ENCODE peak calls at places on chromosome 16, in four cellular contexts. B is hepatocyte, L is left lung, D is suprapubic skin. R is an unnamed sample. For H3K9me3, H3K27me3 and H3K4me1, the result is how much of the 10 kb centered on the place peaks cover.

GRCh38 chr16:66701061-66701460 is 4.5 kb upstream of the CMTM4 start:
- DNase-seq in B (no peak), L (no peak), D (no peak), R (no peak)

GRCh38 chr16:76837872-76838271 is 353.1 kb upstream of the MON1B start:
- DNase-seq in B (no peak), L (no peak), D (no peak), R (no peak)

GRCh38 chr16:526181-527014 is 1.1 kb upstream of the CAPN15 start:
- DNase-seq in B (peak), L (peak), D (no peak), R (peak)

GRCh38 chr16:70740919-70741778 is 55.3 kb upstream of the MTSS2 start:
- DNase-seq in B (no peak), L (no peak), D (no peak), R (no peak)

GRCh38 chr16:23394141-23394540 is 58.8 kb downstream of the COG7 start:
- DNase-seq in B (no peak), L (no peak), D (no peak), R (no peak)

GRCh38 chr16:4344659-4345438 is 6.3 kb downstream of the PAM16 start:
- DNase-seq in B (no peak), L (no peak), D (no peak), R (no peak)

GRCh38 chr16:67842509-67843342 is 606 bp downstream of the THAP11 start:
- DNase-seq in B (peak), L (peak), D (no peak), R (peak)

GRCh38 chr16:81632392-81633146 is 146.5 kb upstream of the PLCG2 start:
- DNase-seq in B (peak), L (peak), D (no peak), R (peak)

GRCh38 chr16:71288570-71288889 is 672 bp downstream of the CMTR2 start:
- DNase-seq in B (peak), L (no peak), D (no peak), R (no peak)

GRCh38 chr16:30395155-30395991 is at the start of gene ZNF48:
- DNase-seq in B (peak), L (peak), D (peak), R (peak)

GRCh38 chr16:46972429-46972970 is 974 bp downstream of the DNAJA2 start:
- DNase-seq in B (peak), L (no peak), D (no peak), R (peak)

GRCh38 chr16:50671644-50672260 is 9.4 kb downstream of the SNX20 start:
- DNase-seq in B (no peak), L (no peak), D (no peak), R (peak)

GRCh38 chr16:57620316-57621231 is 7.9 kb upstream of the ADGRG1 start:
- DNase-seq in B (peak), L (peak), D (peak), R (no peak)

GRCh38 chr16:87437911-87438610 is 45.9 kb downstream of the MAP1LC3B start:
- DNase-seq in B (no peak), L (no peak), D (no peak), R (no peak)

GRCh38 chr16:86556576-86556975 is 1.5 kb upstream of the MTHFSD start:
- DNase-seq in B (no peak), L (no peak), D (no peak), R (no peak)

GRCh38 chr16:17748005-17748719 is 277.4 kb upstream of the XYLT1 start:
- DNase-seq in B (no peak), L (no peak), D (no peak), R (no peak)

GRCh38 chr16:20624882-20625807 is 49.0 kb upstream of the ACSM2B start:
- DNase-seq in B (no peak), L (no peak), D (no peak), R (no peak)

GRCh38 chr16:4937782-4938682 is 1.1 kb upstream of the PPL start:
- DNase-seq in B (peak), L (no peak), D (no peak), R (no peak)

GRCh38 chr16:10332301-10332700 is 53.6 kb upstream of the ATF7IP2 start:
- DNase-seq in B (peak), L (no peak), D (no peak), R (no peak)

GRCh38 chr16:11016993-11017392 is 72.6 kb downstream of the CLEC16A start:
- DNase-seq in B (peak), L (peak), D (peak), R (no peak)

GRCh38 chr16:57128787-57129389 is 36.5 kb downstream of the CPNE2 start:
- DNase-seq in B (no peak), L (no peak), D (no peak), R (peak)

GRCh38 chr16:84024854-84025253 is 17.7 kb downstream of the SLC38A8 start:
- DNase-seq in B (no peak), L (no peak), D (no peak), R (no peak)

GRCh38 chr16:31880322-31880979 is 6.8 kb downstream of the ZNF267 start:
- DNase-seq in B (peak), L (peak), D (no peak), R (peak)

GRCh38 chr16:29680180-29680598 is 1.2 kb downstream of the QPRT start:
- DNase-seq in B (peak), L (no peak), D (no peak), R (no peak)

GRCh38 chr16:68885321-68885720 is 42.0 kb downstream of the TANGO6 start:
- DNase-seq in B (no peak), L (no peak), D (no peak), R (no peak)

GRCh38 chr16:81581107-81581506 is 136.5 kb downstream of the CMIP start:
- DNase-seq in B (peak), L (no peak), D (no peak), R (no peak)

GRCh38 chr16:51109173-51109572 is 41.9 kb downstream of the SALL1 start:
- DNase-seq in B (no peak), L (no peak), D (no peak), R (no peak)

GRCh38 chr16:3730161-3731125 is 13.1 kb upstream of the TRAP1 start:
- DNase-seq in B (no peak), L (no peak), D (no peak), R (no peak)

GRCh38 chr16:14097182-14097951 is 26.2 kb downstream of the MRTFB start:
- DNase-seq in B (peak), L (no peak), D (no peak), R (no peak)

GRCh38 chr16:11285842-11286241 is 4.7 kb upstream of the PRM1 start:
- DNase-seq in B (no peak), L (no peak), D (no peak), R (no peak)

GRCh38 chr16:10577305-10578202 is 2.8 kb downstream of the EMP2 start:
- DNase-seq in B (no peak), L (peak), D (peak), R (no peak)

GRCh38 chr16:63185235-63185780 is 1149.1 kb upstream of the CDH8 start:
- DNase-seq in B (no peak), L (no peak), D (no peak), R (no peak)

GRCh38 chr16:51807551-51807950 is 656.5 kb upstream of the SALL1 start:
- DNase-seq in B (no peak), L (no peak), D (no peak), R (no peak)

GRCh38 chr16:52799149-52799548 is 252.2 kb upstream of the TOX3 start:
- DNase-seq in B (no peak), L (no peak), D (no peak), R (no peak)

GRCh38 chr16:57600048-57600835 is 28.2 kb upstream of the ADGRG1 start:
- DNase-seq in B (peak), L (peak), D (peak), R (no peak)

GRCh38 chr16:75029854-75030253 is 31.0 kb downstream of the ZNRF1 start:
- DNase-seq in B (no peak), L (no peak), D (no peak), R (no peak)

GRCh38 chr16:52532384-52532783 is 14.6 kb downstream of the TOX3 start:
- DNase-seq in B (no peak), L (no peak), D (no peak), R (no peak)

GRCh38 chr16:35302859-35303258 is 1843.4 kb downstream of the TP53TG3F start:
- DNase-seq in B (no peak), L (no peak), D (no peak), R (no peak)
- H3K9me3 ChIP-seq in B (under half), L (under half), D (under half), R (under half)

DNA sequence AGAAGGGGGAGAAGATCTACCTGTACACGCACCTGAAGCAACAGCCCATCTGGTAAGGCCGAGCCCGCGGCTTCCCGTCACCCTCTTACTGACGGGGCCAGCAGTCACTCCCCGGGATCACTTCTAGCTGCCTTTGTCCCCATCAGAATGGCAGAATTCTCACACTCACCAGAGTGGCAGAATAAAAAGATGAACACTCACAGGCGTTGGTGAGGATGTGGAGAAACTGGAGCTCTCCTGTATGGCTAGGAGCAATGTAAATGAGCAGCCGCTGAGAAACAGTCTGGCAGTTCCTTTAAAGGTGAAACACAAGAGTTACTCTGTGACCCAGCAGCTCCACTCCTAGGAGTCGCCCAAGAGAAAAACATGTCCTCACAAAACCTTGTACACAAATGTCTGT is 33.3 kb downstream of the CIBAR2 start:
- DNase-seq in B (no peak), L (no peak), D (no peak), R (no peak)
- H3K27me3 ChIP-seq in B (under half), L (under half), D (under half), R (under half)

GRCh38 chr16:73043828-73044493 is 4.0 kb downstream of the ZFHX3 start:
- DNase-seq in B (no peak), L (no peak), D (no peak), R (no peak)
- H3K4me1 ChIP-seq in B (half or more), L (under half), D (half or more), R (under half)

GRCh38 chr16:64736887-64737286 is 385.0 kb downstream of the CDH11 start:
- DNase-seq in B (no peak), L (no peak), D (no peak), R (no peak)

GRCh38 chr16:64738321-64738960 is 383.4 kb downstream of the CDH11 start:
- DNase-seq in B (no peak), L (no peak), D (no peak), R (no peak)

GRCh38 chr16:64745275-64745674 is 376.6 kb downstream of the CDH11 start:
- DNase-seq in B (no peak), L (no peak), D (no peak), R (no peak)

GRCh38 chr16:64742560-64742959 is 379.3 kb downstream of the CDH11 start:
- DNase-seq in B (no peak), L (no peak), D (no peak), R (no peak)

DNA sequence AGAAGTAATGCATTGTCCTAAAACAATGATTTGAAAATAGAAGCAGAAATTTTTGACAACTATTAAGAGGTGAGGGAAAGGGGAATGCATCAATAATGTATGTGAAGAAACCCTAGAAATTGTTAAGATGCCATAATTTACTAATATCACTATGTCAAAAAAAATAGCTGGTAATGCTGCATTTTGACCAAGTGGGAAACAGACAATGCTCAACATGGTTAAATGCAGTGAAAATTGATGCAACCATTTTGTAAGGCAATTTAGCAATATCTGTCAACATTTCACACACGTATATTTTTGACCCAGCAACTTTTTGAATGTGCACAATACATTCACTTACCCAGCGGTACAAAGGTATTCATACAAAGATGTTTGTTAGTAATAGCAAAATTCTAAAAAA is 381.6 kb downstream of the CDH11 start:
- DNase-seq in B (no peak), L (no peak), D (no peak), R (no peak)
- H3K9me3 ChIP-seq in B (under half), L (under half), D (under half), R (under half)

GRCh38 chr16:22007159-22007508 is 777 bp upstream of the MOSMO start:
- DNase-seq in B (no peak), L (no peak), D (no peak), R (no peak)

GRCh38 chr16:22005746-22006145 is 2.2 kb upstream of the MOSMO start:
- DNase-seq in B (no peak), L (no peak), D (no peak), R (no peak)

GRCh38 chr16:22008215-22009142 is 568 bp downstream of the MOSMO start:
- DNase-seq in B (peak), L (peak), D (no peak), R (peak)

GRCh38 chr16:22006636-22007035 is 1.3 kb upstream of the MOSMO start:
- DNase-seq in B (no peak), L (no peak), D (no peak), R (no peak)

DNA sequence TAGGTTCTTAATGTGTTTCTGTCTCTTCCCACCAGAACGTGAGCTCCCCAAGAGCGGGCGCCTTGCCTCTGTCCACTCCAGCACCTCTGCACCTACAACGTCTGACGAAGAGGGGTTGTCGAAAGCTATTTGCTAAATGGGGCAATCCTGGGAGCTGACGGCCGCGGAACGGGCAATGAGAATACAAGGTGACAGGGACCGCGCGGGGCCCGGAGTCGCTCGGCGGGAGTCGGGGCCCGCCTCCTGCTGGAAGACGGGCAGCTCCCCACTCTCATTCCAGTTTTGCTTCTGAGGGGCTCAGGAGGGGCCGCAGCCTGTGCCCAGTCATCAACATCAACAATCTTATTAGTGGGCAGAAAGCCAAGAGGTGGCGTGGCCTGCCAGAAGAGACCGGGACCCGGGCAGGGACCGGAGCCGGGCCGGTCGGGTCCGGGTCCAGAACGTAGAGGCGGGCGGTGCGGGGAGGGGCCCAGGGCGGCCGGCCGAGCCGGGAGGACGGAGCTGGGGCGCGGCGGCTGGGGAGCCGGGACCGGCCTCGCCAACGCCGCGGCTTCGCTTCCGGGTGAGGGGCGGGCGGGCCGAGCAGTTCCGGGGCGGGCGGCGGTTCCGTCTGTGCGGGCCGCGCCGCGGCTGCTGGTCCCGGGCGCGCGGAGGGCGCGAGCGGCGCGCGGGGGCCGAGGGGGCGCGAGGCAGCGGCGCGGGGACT is at the start of gene MOSMO:
- DNase-seq in B (peak), L (peak), D (peak), R (peak)
- H3K27me3 ChIP-seq in B (under half), L (under half), D (under half), R (under half)

DNA sequence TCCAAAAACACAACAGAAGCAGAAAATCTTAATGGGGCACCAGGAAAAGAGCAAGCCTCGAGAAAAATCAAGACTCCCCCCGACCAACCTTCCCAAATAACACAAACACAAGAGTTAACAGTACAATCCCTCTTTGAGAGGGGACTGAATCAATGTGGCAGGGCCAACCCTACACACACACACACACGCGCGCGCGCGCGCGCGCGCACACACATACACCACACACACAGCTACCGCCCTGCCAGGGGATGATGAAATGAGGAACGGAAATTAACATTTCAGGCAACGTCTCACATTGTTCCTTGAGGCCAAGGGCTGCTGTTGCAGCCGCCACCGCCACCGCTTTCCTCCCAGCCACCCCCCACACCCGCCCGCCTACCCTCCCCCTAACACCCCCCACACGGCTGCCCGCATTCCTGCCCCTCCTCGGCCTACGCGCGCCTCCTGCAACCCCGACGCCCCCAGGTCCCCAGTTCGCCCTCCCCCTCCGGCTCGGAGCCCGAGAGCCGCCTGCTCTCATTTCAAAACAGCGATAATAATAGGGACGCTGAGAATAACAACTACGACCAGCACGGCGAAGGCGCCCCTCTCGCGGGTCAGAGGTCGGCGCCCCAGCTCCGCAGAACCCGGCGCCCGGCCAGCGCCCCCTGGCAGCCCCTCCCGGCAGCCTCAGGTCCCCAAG is 1.2 kb downstream of the ANKRD11 start:
- DNase-seq in B (peak), L (peak), D (peak), R (peak)
- H3K4me1 ChIP-seq in B (under half), L (half or more), D (half or more), R (half or more)

DNA sequence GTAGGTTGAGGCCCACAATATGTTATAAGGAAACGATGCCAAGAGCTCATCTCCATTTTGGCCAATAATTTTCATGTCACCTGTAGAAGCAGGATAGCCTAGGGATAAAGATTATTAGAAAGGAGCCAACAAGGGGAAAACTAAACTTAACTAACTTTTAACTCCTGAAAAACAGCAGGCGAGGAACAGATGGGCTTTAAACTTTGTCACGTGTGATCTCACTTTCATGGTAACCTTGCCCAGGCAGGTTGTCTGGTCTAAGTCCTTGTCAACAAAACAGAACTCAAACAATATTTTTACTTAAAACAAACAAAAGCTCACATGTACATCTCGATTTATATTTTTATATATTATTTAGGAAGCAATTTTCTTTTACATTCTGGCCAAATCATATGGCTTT is 1672.0 kb downstream of the TP53TG3F start:
- DNase-seq in B (no peak), L (no peak), D (no peak), R (no peak)
- H3K9me3 ChIP-seq in B (under half), L (under half), D (under half), R (under half)

GRCh38 chr16:1528921-1529537 is 4.4 kb upstream of the TMEM204 start:
- DNase-seq in B (no peak), L (no peak), D (no peak), R (no peak)
- H3K27me3 ChIP-seq in B (under half), L (under half), D (under half), R (under half)